ENCODE peak calls at places on chromosomes 2 and 18, in four cellular contexts. O is activated CD4-positive, alpha-beta memory T cell treated with anti-CD3 and anti-CD28 coated beads for 36 hours; I is effector memory CD4-positive, alpha-beta T cell; R is frontal cortex. X is an unnamed sample.

GRCh38 chr18:32437080-32437834 is 33.4 kb downstream of the GAREM1 start:
- DNase-seq in O (no peak), I (no peak), R (no peak), X (no peak)

GRCh38 chr2:29104589-29105164 is 10.5 kb upstream of the CLIP4 start:
- DNase-seq in R (no peak), O (no peak), I (no peak), X (no peak)

GRCh38 chr18:32771871-32772499 is 838 bp downstream of the KLHL14 start:
- DNase-seq in R (no peak), O (no peak), I (no peak), X (no peak)

GRCh38 chr2:112916145-112916571 is 5.2 kb downstream of the IL37 start:
- DNase-seq in O (peak), I (no peak), R (no peak), X (no peak)

GRCh38 chr18:51153659-51154371 is 43.7 kb downstream of the MEX3C start:
- DNase-seq in O (peak), R (no peak), I (peak), X (peak)

GRCh38 chr2:190513877-190514276 is 20.6 kb downstream of the NEMP2 start:
- DNase-seq in O (no peak), R (no peak), I (no peak), X (no peak)

GRCh38 chr18:2002604-2003003 is 568.7 kb downstream of the METTL4 start:
- DNase-seq in O (no peak), R (no peak), I (no peak), X (no peak)

GRCh38 chr2:233012301-233012971 is 620 bp downstream of the NGEF start:
- DNase-seq in I (no peak), R (no peak), O (peak), X (no peak)

GRCh38 chr2:11166476-11166875 is 11.2 kb downstream of the SLC66A3 start:
- DNase-seq in O (no peak), I (no peak), R (no peak), X (no peak)

GRCh38 chr2:231321556-231322334 is 73.8 kb upstream of the B3GNT7 start:
- DNase-seq in I (no peak), O (no peak), R (no peak), X (no peak)

GRCh38 chr2:218998414-218999002 is 5.3 kb upstream of the CRYBA2 start:
- DNase-seq in I (no peak), R (no peak), O (no peak), X (no peak)

GRCh38 chr18:48470484-48471180 is 61.4 kb upstream of the ZBTB7C start:
- DNase-seq in R (no peak), O (no peak), I (no peak), X (no peak)